ENCODE peak calls at places on chromosomes 2 and 18, in six cellular contexts. One of them, this sample, is unnamed.
A peak's percentile ranks its signal among the peaks of the same experiment; 100 is the strongest.

GRCh38 chr2:109423556-109424359 is 190.0 kb downstream of the SEPTIN10 start:
- DNase-seq in A549: no peak
- DNase-seq in fibroblast of pulmonary artery: no peak
- DNase-seq in HCT116: no peak
- DNase-seq in cardiac muscle cell: no peak
- DNase-seq in DMS153: no peak
- DNase-seq in this sample: no peak

GRCh38 chr2:231627384-231628156 is 34.9 kb downstream of the TEX44 start:
- DNase-seq in A549: no peak
- DNase-seq in cardiac muscle cell: peak; percentile 72
- DNase-seq in HCT116: no peak
- DNase-seq in fibroblast of pulmonary artery: peak; percentile 66
- DNase-seq in DMS153: no peak
- DNase-seq in this sample: no peak

GRCh38 chr2:23753291-23754006 is 173.5 kb downstream of the ATAD2B start:
- DNase-seq in cardiac muscle cell: no peak
- DNase-seq in DMS153: no peak
- DNase-seq in HCT116: no peak
- DNase-seq in A549: no peak
- DNase-seq in fibroblast of pulmonary artery: no peak
- DNase-seq in this sample: no peak

GRCh38 chr2:37858725-37859267 is 66.3 kb upstream of the RMDN2 start:
- DNase-seq in fibroblast of pulmonary artery: no peak
- DNase-seq in DMS153: no peak
- DNase-seq in A549: no peak
- DNase-seq in cardiac muscle cell: no peak
- DNase-seq in HCT116: no peak
- DNase-seq in this sample: no peak

GRCh38 chr2:196801986-196802385 is 2.5 kb upstream of the GTF3C3 start:
- DNase-seq in fibroblast of pulmonary artery: peak; percentile 17
- DNase-seq in A549: no peak
- DNase-seq in DMS153: no peak
- DNase-seq in cardiac muscle cell: peak; percentile 11
- DNase-seq in HCT116: no peak
- DNase-seq in this sample: no peak

GRCh38 chr2:229416116-229416694 is 145.1 kb upstream of the PID1 start:
- DNase-seq in cardiac muscle cell: peak; percentile 96
- DNase-seq in A549: no peak
- DNase-seq in HCT116: no peak
- DNase-seq in DMS153: no peak
- DNase-seq in fibroblast of pulmonary artery: peak; percentile 98
- DNase-seq in this sample: no peak

GRCh38 chr2:54073796-54074195 is 41.6 kb upstream of the ACYP2 start:
- DNase-seq in cardiac muscle cell: peak; percentile 18
- DNase-seq in HCT116: peak; percentile 85
- DNase-seq in DMS153: no peak
- DNase-seq in fibroblast of pulmonary artery: no peak
- DNase-seq in A549: peak; percentile 67
- DNase-seq in this sample: no peak

GRCh38 chr2:28347193-28347592 is 45.5 kb upstream of the FOSL2 start:
- DNase-seq in fibroblast of pulmonary artery: no peak
- DNase-seq in DMS153: no peak
- DNase-seq in cardiac muscle cell: no peak
- DNase-seq in A549: no peak
- DNase-seq in HCT116: no peak
- DNase-seq in this sample: no peak

GRCh38 chr18:33128581-33128980 is 311.9 kb downstream of the CCDC178 start:
- DNase-seq in HCT116: no peak
- DNase-seq in A549: no peak
- DNase-seq in cardiac muscle cell: no peak
- DNase-seq in fibroblast of pulmonary artery: peak; percentile 3
- DNase-seq in DMS153: no peak
- DNase-seq in this sample: no peak

GRCh38 chr2:226993171-226993570 is 157.3 kb downstream of the RHBDD1 start:
- DNase-seq in fibroblast of pulmonary artery: no peak
- DNase-seq in DMS153: no peak
- DNase-seq in cardiac muscle cell: no peak
- DNase-seq in HCT116: no peak
- DNase-seq in A549: no peak
- DNase-seq in this sample: no peak

GRCh38 chr2:185069107-185069506 is 470.8 kb downstream of the ZNF804A start:
- DNase-seq in HCT116: no peak
- DNase-seq in A549: no peak
- DNase-seq in cardiac muscle cell: no peak
- DNase-seq in DMS153: no peak
- DNase-seq in fibroblast of pulmonary artery: no peak
- DNase-seq in this sample: no peak

GRCh38 chr2:117272975-117273671 is 541.4 kb upstream of the DDX18 start:
- DNase-seq in fibroblast of pulmonary artery: no peak
- DNase-seq in DMS153: no peak
- DNase-seq in A549: no peak
- DNase-seq in cardiac muscle cell: no peak
- DNase-seq in HCT116: no peak
- DNase-seq in this sample: no peak

GRCh38 chr2:3827673-3828575 is 124.5 kb downstream of the DCDC2C start:
- DNase-seq in fibroblast of pulmonary artery: peak; percentile 21
- DNase-seq in DMS153: no peak
- DNase-seq in HCT116: no peak
- DNase-seq in cardiac muscle cell: peak; percentile 35
- DNase-seq in A549: peak; percentile 35
- DNase-seq in this sample: no peak

GRCh38 chr18:63823516-63824219 is 48.5 kb downstream of the SERPINB7 start:
- DNase-seq in DMS153: no peak
- DNase-seq in HCT116: peak; percentile 23
- DNase-seq in A549: no peak
- DNase-seq in fibroblast of pulmonary artery: peak; percentile 51
- DNase-seq in cardiac muscle cell: peak; percentile 63
- DNase-seq in this sample: no peak

GRCh38 chr18:45670281-45670962 is 53.6 kb upstream of the SLC14A1 start:
- DNase-seq in A549: no peak
- DNase-seq in fibroblast of pulmonary artery: peak; percentile 73
- DNase-seq in cardiac muscle cell: peak; percentile 87
- DNase-seq in HCT116: no peak
- DNase-seq in DMS153: no peak
- DNase-seq in this sample: peak; percentile 66

GRCh38 chr2:26605195-26605968 is 35.8 kb downstream of the CIB4 start:
- DNase-seq in DMS153: peak; percentile 56
- DNase-seq in fibroblast of pulmonary artery: peak; percentile 64
- DNase-seq in A549: peak; percentile 78
- DNase-seq in cardiac muscle cell: peak; percentile 64
- DNase-seq in HCT116: peak; percentile 61
- DNase-seq in this sample: peak; percentile 8

GRCh38 chr2:237696471-237696870 is 69.1 kb downstream of the LRRFIP1 start:
- DNase-seq in HCT116: no peak
- DNase-seq in A549: no peak
- DNase-seq in cardiac muscle cell: no peak
- DNase-seq in fibroblast of pulmonary artery: no peak
- DNase-seq in DMS153: no peak
- DNase-seq in this sample: no peak

GRCh38 chr2:17164550-17164949 is 353.7 kb downstream of the RAD51AP2 start:
- DNase-seq in HCT116: no peak
- DNase-seq in A549: no peak
- DNase-seq in fibroblast of pulmonary artery: no peak
- DNase-seq in DMS153: no peak
- DNase-seq in cardiac muscle cell: no peak
- DNase-seq in this sample: no peak

GRCh38 chr18:1710114-1710513 is 805.4 kb downstream of the ADCYAP1 start:
- DNase-seq in HCT116: no peak
- DNase-seq in DMS153: no peak
- DNase-seq in fibroblast of pulmonary artery: no peak
- DNase-seq in A549: no peak
- DNase-seq in cardiac muscle cell: no peak
- DNase-seq in this sample: no peak

This sample was measured in pulmonary artery endothelial cell.